ENCODE peak calls at places on chromosomes 6 and 20, in eight cellular contexts. Q is endothelial cell of umbilical vein, A is tibial nerve, K is breast epithelium, R is gastrocnemius medialis, D is heart left ventricle, J is body of pancreas, B is adrenal gland. C is an unnamed sample.

GRCh38 chr6:27374824-27375612 is 13.5 kb upstream of the ZNF391 start:
- DNase-seq in Q (peak), A (peak), K (peak), R (peak), D (peak), J (peak), B (peak), C (peak)

GRCh38 chr6:119171864-119172588 is 93.6 kb upstream of the FAM184A start:
- DNase-seq in Q (no peak), A (no peak), K (no peak), R (no peak), D (no peak), J (no peak), B (no peak), C (no peak)

GRCh38 chr6:108071736-108072276 is 2.7 kb downstream of the OSTM1 start:
- DNase-seq in Q (no peak), A (no peak), K (no peak), R (no peak), D (no peak), J (no peak), B (no peak), C (no peak)

GRCh38 chr20:51358032-51358724 is 184.3 kb downstream of the NFATC2 start:
- DNase-seq in Q (no peak), A (no peak), K (no peak), R (no peak), D (no peak), J (no peak), B (no peak), C (no peak)

GRCh38 chr6:133645000-133645619 is 243.8 kb upstream of the TCF21 start:
- DNase-seq in Q (no peak), A (no peak), K (no peak), R (no peak), D (peak), J (peak), B (peak), C (no peak)

GRCh38 chr6:156776841-156777576 is at the start of gene ARID1B:
- DNase-seq in Q (peak), A (peak), K (peak), R (peak), D (peak), J (peak), B (peak), C (no peak)

GRCh38 chr6:122726649-122727048 is 52.9 kb upstream of the FABP7 start:
- DNase-seq in Q (peak), A (no peak), K (no peak), R (no peak), D (no peak), J (no peak), B (no peak), C (no peak)

GRCh38 chr20:3923818-3924217 is 34.6 kb downstream of the PANK2 start:
- DNase-seq in Q (no peak), A (no peak), K (no peak), R (no peak), D (no peak), J (no peak), B (peak), C (no peak)

GRCh38 chr6:35049885-35050284 is 91.3 kb downstream of the TCP11 start:
- DNase-seq in Q (no peak), A (peak), K (no peak), R (no peak), D (peak), J (no peak), B (no peak), C (no peak)

GRCh38 chr20:5150226-5151076 is 23.6 kb downstream of the CDS2 start:
- DNase-seq in Q (no peak), A (no peak), K (no peak), R (peak), D (no peak), J (no peak), B (peak), C (no peak)

GRCh38 chr6:159943101-159943632 is 25.7 kb upstream of the IGF2R start:
- DNase-seq in Q (no peak), A (peak), K (no peak), R (peak), D (no peak), J (no peak), B (peak), C (no peak)

GRCh38 chr6:15912505-15912767 is 216.4 kb upstream of the MYLIP start:
- DNase-seq in Q (no peak), A (no peak), K (no peak), R (no peak), D (no peak), J (no peak), B (no peak), C (no peak)

GRCh38 chr6:106534564-106534982 is 94.7 kb downstream of the RTN4IP1 start:
- DNase-seq in Q (no peak), A (no peak), K (no peak), R (no peak), D (no peak), J (no peak), B (no peak), C (no peak)

GRCh38 chr6:128929869-128930268 is 46.9 kb downstream of the LAMA2 start:
- DNase-seq in Q (no peak), A (no peak), K (no peak), R (no peak), D (no peak), J (no peak), B (no peak), C (no peak)

GRCh38 chr20:51346686-51347485 is 195.6 kb downstream of the NFATC2 start:
- DNase-seq in Q (no peak), A (no peak), K (no peak), R (no peak), D (no peak), J (no peak), B (no peak), C (no peak)

GRCh38 chr6:146410851-146411595 is 132.6 kb upstream of the RAB32 start:
- DNase-seq in Q (no peak), A (no peak), K (no peak), R (no peak), D (no peak), J (no peak), B (no peak), C (no peak)

GRCh38 chr6:124800222-124800621 is 162.0 kb upstream of the RNF217 start:
- DNase-seq in Q (no peak), A (no peak), K (no peak), R (no peak), D (no peak), J (no peak), B (no peak), C (no peak)

GRCh38 chr6:109787312-109787711 is 96.2 kb downstream of the FIG4 start:
- DNase-seq in Q (no peak), A (no peak), K (no peak), R (no peak), D (no peak), J (no peak), B (no peak), C (no peak)

GRCh38 chr6:33199687-33200233 is 705 bp downstream of the RXRB start:
- DNase-seq in Q (peak), A (no peak), K (no peak), R (peak), D (peak), J (no peak), B (peak), C (no peak)

GRCh38 chr6:98590957-98591356 is 243.4 kb upstream of the POU3F2 start:
- DNase-seq in Q (no peak), A (no peak), K (no peak), R (no peak), D (no peak), J (no peak), B (no peak), C (no peak)

GRCh38 chr6:126805861-126806260 is 312.6 kb upstream of the RSPO3 start:
- DNase-seq in Q (no peak), A (no peak), K (no peak), R (no peak), D (no peak), J (no peak), B (no peak), C (no peak)

GRCh38 chr6:24659547-24659946 is 7.2 kb downstream of the TDP2 start:
- DNase-seq in Q (no peak), A (no peak), K (no peak), R (no peak), D (no peak), J (no peak), B (no peak), C (no peak)

GRCh38 chr20:21102691-21103311 is 3.4 kb downstream of the LINC00237 start:
- DNase-seq in Q (no peak), A (no peak), K (no peak), R (no peak), D (peak), J (peak), B (no peak), C (peak)

GRCh38 chr6:49522710-49523593 is 23.2 kb downstream of the GLYATL3 start:
- DNase-seq in Q (no peak), A (no peak), K (no peak), R (no peak), D (no peak), J (peak), B (no peak), C (no peak)

GRCh38 chr6:56509031-56509430 is 133.7 kb downstream of the DST start:
- DNase-seq in Q (no peak), A (no peak), K (no peak), R (no peak), D (no peak), J (no peak), B (no peak), C (no peak)

GRCh38 chr20:32354592-32355416 is 3.3 kb upstream of the ASXL1 start:
- DNase-seq in Q (no peak), A (no peak), K (no peak), R (no peak), D (no peak), J (no peak), B (peak), C (no peak)

GRCh38 chr6:99412065-99412464 is 13.0 kb downstream of the PNISR start:
- DNase-seq in Q (no peak), A (no peak), K (no peak), R (no peak), D (no peak), J (no peak), B (no peak), C (no peak)

GRCh38 chr6:14316911-14317535 is 199.5 kb downstream of the CD83 start:
- DNase-seq in Q (no peak), A (no peak), K (no peak), R (no peak), D (no peak), J (no peak), B (no peak), C (no peak)

GRCh38 chr6:163813979-163814493 is 399.5 kb downstream of the QKI start:
- DNase-seq in Q (no peak), A (no peak), K (no peak), R (no peak), D (no peak), J (no peak), B (no peak), C (peak)

GRCh38 chr6:87968435-87969278 is 79.0 kb upstream of the SPACA1 start:
- DNase-seq in Q (peak), A (no peak), K (no peak), R (no peak), D (no peak), J (no peak), B (no peak), C (no peak)

GRCh38 chr6:38784506-38785235 is 69.6 kb downstream of the DNAH8 start:
- DNase-seq in Q (peak), A (no peak), K (no peak), R (no peak), D (no peak), J (no peak), B (no peak), C (no peak)

GRCh38 chr6:134103004-134103403 is 50.6 kb upstream of the SLC2A12 start:
- DNase-seq in Q (no peak), A (no peak), K (no peak), R (no peak), D (no peak), J (no peak), B (no peak), C (peak)

GRCh38 chr6:115819506-115819905 is 241.2 kb downstream of the FRK start:
- DNase-seq in Q (no peak), A (no peak), K (no peak), R (no peak), D (no peak), J (no peak), B (no peak), C (no peak)

GRCh38 chr20:38231786-38232130 is 28.8 kb downstream of the KIAA1755 start:
- DNase-seq in Q (peak), A (no peak), K (no peak), R (no peak), D (peak), J (no peak), B (no peak), C (no peak)

DNA sequence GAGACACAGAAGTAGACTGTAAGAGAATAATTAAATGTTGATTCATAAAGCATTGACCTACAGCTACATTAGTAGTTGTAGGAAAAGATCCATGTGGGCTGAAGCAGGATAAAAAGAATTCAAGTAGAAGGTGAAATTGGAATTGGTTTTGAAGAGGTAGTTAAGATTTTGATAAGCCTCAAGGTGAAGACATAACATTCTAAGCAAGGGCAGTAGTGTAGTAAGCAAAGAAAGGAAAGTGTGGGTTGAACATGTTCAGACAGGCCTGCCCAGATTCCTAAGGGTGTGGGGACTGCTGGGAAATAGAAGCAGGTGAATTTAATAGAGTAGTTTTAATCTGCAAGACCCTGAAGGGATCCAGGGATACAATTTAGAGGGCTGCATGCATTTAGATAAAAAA is 19.0 kb downstream of the TAB2 start:
- DNase-seq in Q (peak), A (no peak), K (no peak), R (no peak), D (no peak), J (no peak), B (no peak), C (no peak)
- TF ChIP-seq POLR2A in Q (no peak), A (no peak), K (no peak), R (no peak), D (no peak), J (no peak), B (no peak), C (no peak)

DNA sequence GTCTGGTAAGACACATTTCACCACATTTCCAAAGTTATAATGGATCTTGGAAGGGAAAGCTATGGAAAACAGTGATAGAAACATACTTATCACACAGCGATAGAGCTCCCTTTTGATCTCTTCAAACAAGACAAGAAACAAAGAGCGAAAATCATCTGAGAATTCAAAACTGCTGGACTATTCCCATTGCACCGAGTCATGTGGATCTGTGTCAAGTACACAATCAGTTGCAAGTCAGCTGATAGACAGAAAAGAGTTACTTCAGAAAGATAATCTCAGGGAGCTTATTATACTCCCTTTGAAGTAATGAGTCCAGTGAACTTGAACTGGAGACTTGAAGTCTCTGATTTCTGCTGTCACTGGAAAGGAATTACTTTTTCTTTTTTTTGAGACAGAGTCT is 89.7 kb upstream of the GCM1 start:
- DNase-seq in Q (no peak), A (no peak), K (no peak), R (no peak), D (no peak), J (no peak), B (no peak), C (no peak)
- H3K4me3 ChIP-seq in Q (no peak), A (no peak), K (no peak), R (no peak), D (no peak), J (no peak), B (no peak), C (no peak)

GRCh38 chr6:113856571-113857564 is at the start of gene MARCKS:
- DNase-seq in Q (peak), A (peak), K (peak), R (peak), D (peak), J (peak), B (peak), C (no peak)
- TF ChIP-seq POLR2A in Q (peak), A (peak), K (peak), R (peak), D (no peak), J (peak), B (peak), C (no peak)

GRCh38 chr20:57748601-57749130 is 38.9 kb upstream of the PMEPA1 start:
- DNase-seq in Q (peak), A (peak), K (peak), R (peak), D (peak), J (peak), B (peak), C (no peak)
- H3K4me3 ChIP-seq in Q (peak), A (peak), K (peak), R (peak), D (peak), J (no peak), B (no peak), C (peak)

GRCh38 chr6:26243132-26243531 is 121.9 kb upstream of the BTN3A2 start:
- DNase-seq in Q (no peak), A (no peak), K (no peak), R (no peak), D (no peak), J (no peak), B (no peak), C (no peak)

GRCh38 chr6:26235240-26235730 is 129.7 kb upstream of the BTN3A2 start:
- DNase-seq in Q (no peak), A (no peak), K (no peak), R (no peak), D (no peak), J (no peak), B (no peak), C (no peak)

GRCh38 chr6:26243742-26244141 is 121.3 kb upstream of the BTN3A2 start:
- DNase-seq in Q (no peak), A (no peak), K (no peak), R (no peak), D (no peak), J (no peak), B (no peak), C (no peak)

GRCh38 chr6:26240981-26241770 is 123.8 kb upstream of the BTN3A2 start:
- DNase-seq in Q (peak), A (no peak), K (no peak), R (no peak), D (no peak), J (no peak), B (peak), C (no peak)

GRCh38 chr6:26240157-26240980 is 124.6 kb upstream of the BTN3A2 start:
- DNase-seq in Q (peak), A (peak), K (peak), R (no peak), D (peak), J (no peak), B (peak), C (no peak)
- TF ChIP-seq POLR2A in Q (peak), A (peak), K (peak), R (peak), D (no peak), J (no peak), B (peak), C (no peak)

GRCh38 chr20:25148982-25149846 is 46.3 kb upstream of the ENTPD6 start:
- DNase-seq in Q (no peak), A (no peak), K (no peak), R (no peak), D (no peak), J (no peak), B (no peak), C (no peak)
- H3K4me3 ChIP-seq in Q (no peak), A (no peak), K (peak), R (peak), D (no peak), J (no peak), B (no peak), C (peak)

GRCh38 chr20:18587665-18588553 is at the start of gene DTD1:
- DNase-seq in Q (peak), A (peak), K (peak), R (peak), D (peak), J (peak), B (peak), C (peak)
- TF ChIP-seq POLR2A in Q (peak), A (peak), K (no peak), R (peak), D (no peak), J (peak), B (peak), C (no peak)

DNA sequence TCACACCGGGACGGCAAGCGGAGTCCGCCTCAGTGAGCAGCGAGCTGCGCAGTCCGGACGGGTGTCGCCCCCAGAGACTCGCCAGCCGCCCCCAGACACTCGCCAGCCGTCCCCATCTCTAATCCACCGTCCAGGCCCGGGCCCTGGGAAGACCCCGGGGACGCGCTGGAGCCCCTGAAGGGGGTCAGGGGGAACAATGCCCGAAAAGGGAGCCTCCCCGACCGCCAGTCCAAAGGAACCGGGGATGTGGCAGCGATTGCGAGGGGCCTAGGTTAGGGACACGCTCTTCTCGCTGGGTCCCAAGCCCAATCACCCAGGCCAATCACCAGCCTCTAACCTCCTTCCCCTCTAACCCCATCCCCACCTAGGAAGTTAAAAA is 33.1 kb downstream of the TFAP2A start:
- DNase-seq in Q (no peak), A (no peak), K (no peak), R (no peak), D (no peak), J (no peak), B (no peak), C (no peak)
- H3K4me3 ChIP-seq in Q (no peak), A (no peak), K (peak), R (no peak), D (no peak), J (no peak), B (no peak), C (no peak)

DNA sequence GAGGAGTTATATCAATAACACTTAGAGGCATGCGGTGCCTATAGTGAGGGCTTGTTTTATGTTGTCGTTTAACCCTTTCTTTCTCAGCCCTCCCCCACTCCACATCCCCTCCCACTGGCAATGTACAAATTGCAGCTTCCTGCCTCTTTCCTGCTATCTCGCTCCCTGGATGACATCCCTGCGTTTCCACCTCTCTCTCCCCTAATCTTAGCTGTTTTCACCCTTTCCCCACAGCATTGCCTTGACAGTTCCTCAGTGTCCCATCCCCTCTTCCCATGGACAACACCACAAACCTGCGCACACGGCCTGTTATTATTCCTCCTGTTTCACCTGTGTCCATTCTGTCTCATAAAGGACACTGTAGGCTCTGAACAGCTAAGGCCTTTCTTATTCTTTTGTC is 34.5 kb downstream of the MYB start:
- DNase-seq in Q (no peak), A (no peak), K (no peak), R (no peak), D (no peak), J (no peak), B (no peak), C (peak)
- TF ChIP-seq POLR2A in Q (no peak), A (no peak), K (no peak), R (no peak), D (no peak), J (no peak), B (no peak), C (no peak)

C was measured in esophagus muscularis mucosa.